ENCODE peak calls at places on chromosomes 13 and 19, in eight cellular contexts. R is thyroid gland, H is uterus, B is lung, Y is PC-9, S is prostate gland, T is neural progenitor cell, J is cardiac muscle cell. X is an unnamed sample. For H3K4me1 and H3K27me3, the result is how much of the 10 kb centered on the place peaks cover.

GRCh38 chr13:29920018-29920643 is 69.7 kb upstream of the UBL3 start:
- DNase-seq in R (no peak), H (no peak), B (no peak), Y (no peak), S (no peak), T (no peak), J (no peak), X (no peak)

GRCh38 chr13:41812851-41813250 is 148.1 kb downstream of the VWA8 start:
- DNase-seq in R (no peak), H (no peak), B (no peak), Y (no peak), S (no peak), T (no peak), J (no peak), X (no peak)

GRCh38 chr19:7550987-7551761 is 15.7 kb downstream of the PNPLA6 start:
- DNase-seq in R (peak), H (peak), B (peak), Y (no peak), S (peak), T (peak), J (peak), X (no peak)

GRCh38 chr13:60226507-60226906 is 62.8 kb upstream of the DIAPH3 start:
- DNase-seq in R (no peak), H (no peak), B (no peak), Y (no peak), S (no peak), T (peak), J (peak), X (no peak)

GRCh38 chr19:8585894-8586750 is 8.9 kb upstream of the MYO1F start:
- DNase-seq in R (peak), H (no peak), B (peak), Y (no peak), S (no peak), T (peak), J (peak), X (no peak)

GRCh38 chr19:11264452-11265176 is 2.3 kb upstream of the DOCK6 start:
- DNase-seq in R (peak), H (peak), B (peak), Y (peak), S (peak), T (no peak), J (no peak), X (no peak)

GRCh38 chr13:80585531-80585930 is 244.6 kb upstream of the SPRY2 start:
- DNase-seq in R (no peak), H (no peak), B (no peak), Y (no peak), S (no peak), T (no peak), J (no peak), X (no peak)

GRCh38 chr19:2820112-2820702 is 539 bp downstream of the ZNF554 start:
- DNase-seq in R (no peak), H (no peak), B (no peak), Y (no peak), S (no peak), T (peak), J (peak), X (no peak)

GRCh38 chr19:2142173-2142829 is 9.1 kb downstream of the AP3D1 start:
- DNase-seq in R (peak), H (no peak), B (no peak), Y (no peak), S (no peak), T (no peak), J (no peak), X (no peak)

GRCh38 chr13:65940720-65941119 is 1289.4 kb downstream of the PCDH9 start:
- DNase-seq in R (no peak), H (no peak), B (no peak), Y (no peak), S (no peak), T (no peak), J (no peak), X (no peak)

GRCh38 chr13:105638446-105638845 is 897.0 kb downstream of the EFNB2 start:
- DNase-seq in R (no peak), H (no peak), B (no peak), Y (no peak), S (no peak), T (no peak), J (no peak), X (no peak)

GRCh38 chr13:29909975-29910674 is 59.7 kb upstream of the UBL3 start:
- DNase-seq in R (no peak), H (no peak), B (no peak), Y (peak), S (no peak), T (no peak), J (no peak), X (no peak)

GRCh38 chr19:13035820-13036365 is 40.6 kb downstream of the NFIX start:
- DNase-seq in R (no peak), H (no peak), B (no peak), Y (no peak), S (no peak), T (no peak), J (no peak), X (no peak)

GRCh38 chr13:101465877-101466276 is 13.4 kb downstream of the ITGBL1 start:
- DNase-seq in R (no peak), H (no peak), B (no peak), Y (no peak), S (no peak), T (no peak), J (no peak), X (no peak)

GRCh38 chr13:53124568-53125094 is 96.0 kb downstream of the OLFM4 start:
- DNase-seq in R (no peak), H (no peak), B (no peak), Y (no peak), S (no peak), T (no peak), J (no peak), X (no peak)

GRCh38 chr19:48493718-48494515 is 17.7 kb downstream of the LMTK3 start:
- DNase-seq in R (no peak), H (no peak), B (no peak), Y (no peak), S (no peak), T (no peak), J (peak), X (no peak)

GRCh38 chr19:49876422-49877019 is 634 bp downstream of the AKT1S1 start:
- DNase-seq in R (peak), H (peak), B (peak), Y (peak), S (peak), T (peak), J (peak), X (peak)

DNA sequence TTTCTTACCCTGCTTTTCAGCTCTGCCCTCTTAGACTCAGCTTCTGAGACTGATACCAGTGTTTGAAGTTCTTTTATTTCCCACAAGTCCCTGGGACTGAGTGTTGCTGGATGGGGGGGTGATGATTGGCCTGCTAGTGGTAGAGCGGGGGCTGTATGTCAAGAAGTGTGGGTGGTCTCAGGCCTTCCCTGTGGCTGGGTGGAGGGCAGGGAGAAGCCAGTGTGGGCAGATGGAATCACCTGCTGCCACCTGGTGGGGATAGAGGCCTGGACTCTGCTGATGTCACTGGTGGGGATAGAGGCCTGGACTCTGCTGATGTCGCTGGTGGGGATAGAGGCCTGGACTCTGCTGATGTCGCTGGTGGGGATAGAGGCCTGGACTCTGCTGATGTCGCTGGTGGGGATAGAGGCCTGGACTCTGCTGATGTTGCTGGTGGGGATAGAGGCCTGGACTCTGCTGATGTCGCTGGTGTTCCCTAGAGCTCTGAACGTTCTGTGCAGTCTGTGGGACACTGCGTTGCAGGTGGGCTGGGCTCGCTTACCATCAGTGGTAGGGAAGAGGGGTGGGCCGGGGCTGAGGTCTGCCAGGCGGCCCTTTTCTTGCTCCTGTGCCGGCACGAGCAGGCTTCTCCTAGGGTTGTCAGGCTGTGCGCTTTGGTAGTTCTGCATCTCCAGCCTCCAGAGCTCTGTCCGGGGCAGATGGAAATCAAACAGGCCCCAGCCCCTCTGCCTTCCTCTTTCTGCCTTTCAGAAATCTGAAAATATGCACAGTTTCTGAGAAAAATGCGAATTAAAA is 101.3 kb downstream of the ARHGEF7 start:
- DNase-seq in R (peak), H (no peak), B (no peak), Y (no peak), S (no peak), T (peak), J (peak), X (no peak)
- H3K4me3 ChIP-seq in R (no peak), H (no peak), B (no peak), Y (no peak), S (no peak), T (peak), J (no peak), X (no peak)

GRCh38 chr19:10226021-10226375 is 5.1 kb downstream of the S1PR2 start:
- DNase-seq in R (no peak), H (no peak), B (no peak), Y (peak), S (no peak), T (no peak), J (no peak), X (no peak)

GRCh38 chr19:10228393-10228792 is 2.7 kb downstream of the S1PR2 start:
- DNase-seq in R (no peak), H (no peak), B (no peak), Y (peak), S (no peak), T (no peak), J (no peak), X (no peak)

GRCh38 chr19:10228925-10229324 is 2.2 kb downstream of the S1PR2 start:
- DNase-seq in R (no peak), H (peak), B (no peak), Y (no peak), S (no peak), T (peak), J (peak), X (no peak)

GRCh38 chr19:10226376-10227214 is 4.5 kb downstream of the S1PR2 start:
- DNase-seq in R (peak), H (peak), B (peak), Y (peak), S (no peak), T (no peak), J (no peak), X (no peak)

GRCh38 chr19:10227215-10227971 is 3.7 kb downstream of the S1PR2 start:
- DNase-seq in R (peak), H (peak), B (peak), Y (peak), S (peak), T (no peak), J (no peak), X (no peak)
- H3K4me1 ChIP-seq in R (under half), H (under half), B (under half), Y (under half), S (under half), T (under half), J (under half), X (under half)

GRCh38 chr13:94987081-94987480 is 274.7 kb upstream of the SOX21 start:
- DNase-seq in R (no peak), H (no peak), B (no peak), Y (no peak), S (no peak), T (no peak), J (no peak), X (no peak)

GRCh38 chr13:94984974-94985373 is 272.6 kb upstream of the SOX21 start:
- DNase-seq in R (no peak), H (no peak), B (no peak), Y (no peak), S (no peak), T (no peak), J (no peak), X (no peak)

GRCh38 chr13:94988654-94989053 is 276.3 kb upstream of the SOX21 start:
- DNase-seq in R (no peak), H (no peak), B (no peak), Y (no peak), S (no peak), T (peak), J (no peak), X (no peak)

GRCh38 chr13:94992277-94992989 is 280.1 kb upstream of the SOX21 start:
- DNase-seq in R (no peak), H (no peak), B (no peak), Y (no peak), S (no peak), T (no peak), J (no peak), X (no peak)

DNA sequence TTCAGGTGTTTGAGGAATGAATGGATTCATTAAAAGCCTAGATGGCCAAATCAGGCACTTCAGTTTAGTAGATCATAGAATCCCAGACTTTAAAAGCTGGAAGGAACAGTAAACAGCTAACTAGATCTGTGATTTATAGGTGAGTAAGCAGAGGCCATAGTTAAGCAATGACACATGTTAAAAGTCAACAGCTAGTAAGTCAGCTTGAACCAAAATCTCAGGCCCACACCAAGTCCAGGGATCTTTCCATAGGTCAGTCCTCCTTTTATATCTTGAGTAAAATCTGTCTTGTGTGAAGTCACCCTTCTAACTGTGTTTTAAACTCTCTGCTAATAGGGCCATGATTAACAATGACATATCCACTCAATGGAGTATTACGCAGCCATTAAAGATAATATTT is 275.5 kb upstream of the SOX21 start:
- DNase-seq in R (no peak), H (no peak), B (no peak), Y (no peak), S (no peak), T (no peak), J (no peak), X (no peak)
- H3K27me3 ChIP-seq in R (under half), H (under half), B (under half), Y (under half), S (under half), T (under half), J (under half), X (under half)

GRCh38 chr19:38733493-38734175 is 10.6 kb downstream of the CAPN12 start:
- DNase-seq in R (no peak), H (peak), B (no peak), Y (no peak), S (no peak), T (no peak), J (no peak), X (no peak)
- H3K4me3 ChIP-seq in R (no peak), H (no peak), B (no peak), Y (peak), S (no peak), T (no peak), J (no peak), X (no peak)

DNA sequence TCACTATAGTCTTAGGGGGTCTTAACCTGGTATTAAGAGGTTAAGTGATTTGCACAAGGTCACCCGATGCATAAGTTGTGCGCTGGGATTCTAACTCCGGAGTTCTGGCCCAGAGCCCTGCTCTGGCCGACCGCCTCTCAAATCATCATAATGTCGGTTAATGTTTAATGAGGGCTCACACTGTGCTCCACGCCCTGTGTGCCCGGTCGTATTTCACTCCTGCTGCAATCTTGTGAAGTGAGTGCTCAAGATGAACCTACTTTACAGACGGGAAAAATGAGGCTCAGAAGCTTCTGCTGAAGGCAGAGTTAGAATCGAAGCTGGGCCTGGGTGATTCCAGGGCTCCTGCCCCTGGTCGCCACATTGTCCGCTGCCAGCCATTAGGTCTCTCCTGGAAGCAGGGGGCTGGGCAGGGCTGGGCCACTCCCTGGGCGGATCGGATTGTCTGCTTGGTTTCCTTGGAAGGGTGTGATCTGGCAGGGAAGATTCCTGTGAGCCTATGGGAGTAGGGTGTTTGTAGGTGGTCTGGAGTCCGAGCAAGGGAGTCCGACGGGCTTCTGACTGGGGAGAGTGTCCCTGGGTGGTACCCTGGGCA is 1.1 kb downstream of the PAK4 start:
- DNase-seq in R (no peak), H (no peak), B (peak), Y (peak), S (peak), T (peak), J (no peak), X (no peak)
- H3K4me1 ChIP-seq in R (half or more), H (under half), B (under half), Y (under half), S (under half), T (under half), J (under half), X (under half)

GRCh38 chr19:39304185-39304513 is 7.9 kb downstream of the IFNL1 start:
- DNase-seq in R (no peak), H (no peak), B (no peak), Y (no peak), S (no peak), T (no peak), J (no peak), X (no peak)
- H3K27me3 ChIP-seq in R (under half), H (under half), B (under half), Y (under half), S (under half), T (half or more), J (under half), X (under half)

GRCh38 chr19:15452111-15453047 is 2.6 kb upstream of the WIZ start:
- DNase-seq in R (peak), H (peak), B (peak), Y (peak), S (peak), T (peak), J (peak), X (peak)
- H3K4me3 ChIP-seq in R (no peak), H (peak), B (peak), Y (peak), S (peak), T (peak), J (peak), X (peak)

GRCh38 chr19:1065606-1066109 is 1.3 kb upstream of the ARHGAP45 start:
- DNase-seq in R (no peak), H (no peak), B (peak), Y (peak), S (no peak), T (no peak), J (peak), X (no peak)
- H3K4me1 ChIP-seq in R (under half), H (under half), B (under half), Y (under half), S (under half), T (under half), J (under half), X (half or more)

DNA sequence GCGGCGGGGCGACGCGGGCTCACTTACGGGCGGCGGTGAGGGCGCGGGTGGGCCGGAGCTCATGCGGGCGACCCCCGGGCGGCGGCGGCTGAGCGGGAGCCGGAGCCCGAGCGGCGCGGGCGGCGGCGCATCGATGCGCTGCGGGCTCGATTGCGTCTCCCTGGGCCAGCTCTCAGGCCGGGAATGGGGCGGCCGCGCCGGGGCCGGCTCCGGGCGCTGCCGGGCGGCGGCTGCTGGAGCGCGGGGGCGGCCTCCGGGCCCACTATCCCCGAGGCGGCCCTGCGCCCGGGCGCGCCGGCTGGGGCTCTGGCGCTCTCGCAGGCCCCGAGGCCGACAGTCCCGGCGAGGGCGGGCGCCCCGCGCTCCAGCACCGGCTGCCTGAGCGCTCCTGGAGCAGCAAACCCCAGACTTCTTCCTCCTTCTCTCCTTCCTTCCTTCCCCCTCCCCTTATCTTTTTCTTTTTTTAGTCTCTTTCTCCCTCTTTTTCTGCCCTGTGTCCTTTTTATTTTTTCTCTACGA is 1.5 kb upstream of the TSHZ3 start:
- DNase-seq in R (peak), H (peak), B (no peak), Y (no peak), S (peak), T (peak), J (peak), X (no peak)
- H3K27me3 ChIP-seq in R (under half), H (under half), B (under half), Y (under half), S (under half), T (half or more), J (half or more), X (under half)

X was measured in thoracic aorta.